ENCODE peak calls at places on chromosomes 11 and 22, in four cellular contexts. I is A673, Q is fibroblast of lung, Y is tibial artery. O is an unnamed sample.

GRCh38 chr11:266676-267439 is 11.3 kb upstream of the NLRP6 start:
- DNase-seq in I (no peak), Q (no peak), Y (peak; percentile 66), O (no peak)

GRCh38 chr11:94933225-94934130 is 39.9 kb downstream of the CWC15 start:
- DNase-seq in I (peak; percentile 41), Q (peak; percentile 92), Y (peak; percentile 72), O (peak; percentile 97)

GRCh38 chr11:134469627-134470026 is 57.6 kb upstream of the B3GAT1 start:
- DNase-seq in I (peak; percentile 16), Q (no peak), Y (no peak), O (no peak)

GRCh38 chr11:92473736-92474135 is 249.1 kb downstream of the FAT3 start:
- DNase-seq in I (peak; percentile 4), Q (no peak), Y (no peak), O (peak; percentile 24)

GRCh38 chr11:118142081-118142480 is 10.5 kb downstream of the SCN4B start:
- DNase-seq in I (no peak), Q (no peak), Y (peak; percentile 7), O (no peak)

GRCh38 chr11:2525941-2526807 is 81.4 kb downstream of the KCNQ1 start:
- DNase-seq in I (no peak), Q (no peak), Y (peak; percentile 56), O (no peak)

GRCh38 chr22:32754413-32755041 is 47.0 kb upstream of the TIMP3 start:
- DNase-seq in I (no peak), Q (peak; percentile 51), Y (peak; percentile 76), O (peak; percentile 26)

GRCh38 chr11:22633354-22633902 is 7.8 kb upstream of the FANCF start:
- DNase-seq in I (no peak), Q (no peak), Y (no peak), O (no peak)

GRCh38 chr11:86802146-86802545 is 1.8 kb downstream of the PRSS23 start:
- DNase-seq in I (no peak), Q (no peak), Y (no peak), O (no peak)

GRCh38 chr11:132226522-132226921 is 856.1 kb downstream of the NTM start:
- DNase-seq in I (no peak), Q (no peak), Y (no peak), O (no peak)

GRCh38 chr11:35583843-35584242 is 34.4 kb upstream of the FJX1 start:
- DNase-seq in I (no peak), Q (no peak), Y (no peak), O (no peak)

GRCh38 chr11:112113539-112114457 is 27.1 kb downstream of the SDHD start:
- DNase-seq in I (peak; percentile 82), Q (peak; percentile 76), Y (no peak), O (peak; percentile 61)

GRCh38 chr11:122068096-122068495 is 47.9 kb downstream of the BLID start:
- DNase-seq in I (no peak), Q (no peak), Y (no peak), O (peak; percentile 57)

GRCh38 chr11:102157219-102157618 is 47.0 kb downstream of the YAP1 start:
- DNase-seq in I (peak; percentile 81), Q (peak; percentile 95), Y (peak; percentile 81), O (peak; percentile 79)

GRCh38 chr11:108235633-108236032 is 12.8 kb downstream of the ATM start:
- DNase-seq in I (no peak), Q (no peak), Y (no peak), O (no peak)

GRCh38 chr11:2555376-2555775 is 110.6 kb downstream of the KCNQ1 start:
- DNase-seq in I (no peak), Q (no peak), Y (peak; percentile 31), O (no peak)

GRCh38 chr11:108562746-108563581 is 30.6 kb downstream of the EXPH5 start:
- DNase-seq in I (no peak), Q (no peak), Y (no peak), O (peak; percentile 15)

GRCh38 chr11:111426615-111427014 is 47.5 kb upstream of the POU2AF1 start:
- DNase-seq in I (no peak), Q (no peak), Y (no peak), O (no peak)

GRCh38 chr22:43883012-43883661 is 8.7 kb downstream of the PNPLA5 start:
- DNase-seq in I (peak; percentile 63), Q (peak; percentile 79), Y (no peak), O (peak; percentile 63)
- H3K27ac ChIP-seq in I (no peak overlapping the region), Q (no peak overlapping the region), Y (no peak overlapping the region), O (no peak overlapping the region)

DNA sequence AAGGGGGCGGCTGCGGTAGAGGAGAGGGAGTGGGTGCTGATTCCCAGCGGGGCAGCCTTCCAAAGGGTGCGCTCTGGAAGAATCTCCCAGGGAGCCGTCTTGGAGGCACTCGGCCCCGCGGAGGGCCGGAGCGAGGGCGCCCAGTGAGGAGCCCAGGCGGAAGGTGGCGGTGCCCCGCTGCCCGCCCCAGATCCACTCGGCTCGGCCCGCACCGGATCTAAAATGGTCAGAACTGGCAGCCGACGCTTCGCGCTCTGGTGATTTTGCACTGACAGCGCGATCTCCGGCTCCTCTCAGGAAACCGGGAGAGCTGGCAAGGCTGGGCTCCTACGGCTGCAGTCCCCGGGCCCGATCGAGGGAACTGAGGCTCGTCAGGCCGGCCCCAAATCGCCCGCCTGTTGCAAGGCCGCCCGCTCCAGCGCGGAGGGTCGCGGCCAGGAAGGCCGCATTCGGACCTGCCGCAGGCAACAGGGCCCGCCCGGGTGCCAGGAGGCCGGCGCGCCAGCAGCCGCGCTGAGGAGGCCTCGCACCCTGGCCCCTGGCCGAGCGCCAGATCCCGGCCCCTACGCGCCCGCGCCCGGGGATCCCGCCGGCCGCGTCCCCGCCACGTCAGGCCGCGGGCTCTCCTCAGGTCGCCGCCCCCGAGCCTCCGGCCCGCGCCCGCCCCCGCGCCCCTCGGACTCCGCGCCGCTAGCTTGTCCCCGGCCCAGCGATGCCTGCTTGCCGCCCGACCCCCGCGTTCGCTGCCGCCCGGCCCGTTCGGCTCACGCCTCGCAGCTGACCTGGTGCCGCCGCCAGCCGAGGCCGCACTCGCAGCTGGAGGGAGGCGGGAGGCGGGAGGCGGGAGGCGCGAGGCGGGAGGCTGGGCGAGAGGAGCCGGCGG is at the start of gene KLHL22:
- DNase-seq in I (peak; percentile 45), Q (peak; percentile 33), Y (peak; percentile 74), O (peak; percentile 29)
- H3K27ac ChIP-seq in I (peak within 1 kb of the TSS; percentile 85), Q (peak within 1 kb of the TSS; percentile 93), Y (peak within 1 kb of the TSS; percentile 98), O (peak within 1 kb of the TSS; percentile 78)

GRCh38 chr11:68947151-68947550 is 33.6 kb downstream of the MRGPRD start:
- DNase-seq in I (no peak), Q (no peak), Y (no peak), O (no peak)

GRCh38 chr11:68950776-68951175 is 30.0 kb downstream of the MRGPRD start:
- DNase-seq in I (no peak), Q (no peak), Y (no peak), O (no peak)

GRCh38 chr11:68948496-68948895 is 32.3 kb downstream of the MRGPRD start:
- DNase-seq in I (no peak), Q (peak; percentile 24), Y (no peak), O (no peak)

GRCh38 chr11:68950268-68950667 is 30.5 kb downstream of the MRGPRD start:
- DNase-seq in I (peak; percentile 38), Q (peak; percentile 17), Y (no peak), O (no peak)

GRCh38 chr11:68948948-68949347 is 31.8 kb downstream of the MRGPRD start:
- DNase-seq in I (no peak), Q (no peak), Y (no peak), O (no peak)
- H3K27ac ChIP-seq in I (no peak overlapping the region), Q (no peak overlapping the region), Y (no peak overlapping the region), O (no peak overlapping the region)

GRCh38 chr11:6599449-6599848 is 4.0 kb downstream of the RRP8 start:
- DNase-seq in I (no peak), Q (no peak), Y (no peak), O (no peak)
- H3K27ac ChIP-seq in I (no peak overlapping the region), Q (no peak overlapping the region), Y (peak overlapping the region; percentile 56), O (no peak overlapping the region)

GRCh38 chr11:119365071-119365591 is 16.4 kb downstream of the USP2 start:
- DNase-seq in I (no peak), Q (no peak), Y (peak; percentile 69), O (no peak)
- H3K27ac ChIP-seq in I (no peak overlapping the region), Q (no peak overlapping the region), Y (peak overlapping the region; percentile 78), O (no peak overlapping the region)

GRCh38 chr11:6388747-6389146 is 1.5 kb upstream of the SMPD1 start:
- DNase-seq in I (no peak), Q (no peak), Y (no peak), O (no peak)
- H3K27ac ChIP-seq in I (peak overlapping the region; percentile 93), Q (no peak overlapping the region), Y (peak overlapping the region; percentile 81), O (no peak overlapping the region)

DNA sequence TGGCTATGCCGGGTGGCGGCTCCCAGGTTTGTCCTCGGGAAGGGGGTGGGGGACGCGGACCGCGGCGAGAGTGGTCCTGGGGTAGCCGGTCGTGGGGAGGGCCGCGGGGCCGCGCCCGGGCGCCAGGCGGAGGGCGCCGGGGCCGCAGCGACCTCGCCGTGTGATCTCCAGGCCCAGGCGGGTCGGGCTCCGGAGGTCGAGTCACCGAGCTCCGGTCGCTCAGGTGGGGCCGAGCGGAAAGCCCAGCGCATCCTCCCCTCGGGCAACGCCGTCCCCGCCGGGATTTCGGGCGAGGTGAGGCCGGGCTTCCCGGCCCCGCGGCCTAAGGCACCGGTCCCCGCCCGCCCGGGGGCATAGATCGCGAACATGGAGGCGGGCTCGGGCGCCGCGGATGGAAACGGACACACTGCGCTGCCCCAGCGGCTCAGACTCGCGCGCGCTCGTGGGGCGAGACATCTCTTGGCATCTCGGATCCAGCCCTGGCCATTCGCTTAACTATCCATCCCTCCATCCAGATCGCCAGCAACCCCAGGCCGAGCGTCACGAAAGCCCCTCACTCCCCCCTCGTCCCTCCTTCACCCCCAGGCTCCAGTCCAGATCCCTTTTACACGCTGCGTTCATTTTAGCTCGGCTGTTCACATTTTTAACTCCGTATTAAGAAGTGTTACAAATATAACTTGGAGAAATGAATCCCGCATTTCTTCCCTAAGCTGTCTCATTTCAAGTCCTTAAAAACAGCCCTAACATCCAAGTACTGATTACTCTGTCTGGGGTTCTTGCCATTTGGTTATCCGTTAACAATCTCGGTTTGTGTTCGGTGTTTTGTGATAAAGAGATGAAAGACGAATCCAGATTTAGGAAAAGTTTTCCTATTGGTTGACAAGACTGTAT is 460 bp downstream of the ZC3H12C start:
- DNase-seq in I (peak; percentile 73), Q (peak; percentile 80), Y (peak; percentile 77), O (peak; percentile 52)
- H3K27ac ChIP-seq in I (peak overlapping the region; percentile 95), Q (peak overlapping the region; percentile 95), Y (peak overlapping the region; percentile 96), O (peak overlapping the region; percentile 73)

DNA sequence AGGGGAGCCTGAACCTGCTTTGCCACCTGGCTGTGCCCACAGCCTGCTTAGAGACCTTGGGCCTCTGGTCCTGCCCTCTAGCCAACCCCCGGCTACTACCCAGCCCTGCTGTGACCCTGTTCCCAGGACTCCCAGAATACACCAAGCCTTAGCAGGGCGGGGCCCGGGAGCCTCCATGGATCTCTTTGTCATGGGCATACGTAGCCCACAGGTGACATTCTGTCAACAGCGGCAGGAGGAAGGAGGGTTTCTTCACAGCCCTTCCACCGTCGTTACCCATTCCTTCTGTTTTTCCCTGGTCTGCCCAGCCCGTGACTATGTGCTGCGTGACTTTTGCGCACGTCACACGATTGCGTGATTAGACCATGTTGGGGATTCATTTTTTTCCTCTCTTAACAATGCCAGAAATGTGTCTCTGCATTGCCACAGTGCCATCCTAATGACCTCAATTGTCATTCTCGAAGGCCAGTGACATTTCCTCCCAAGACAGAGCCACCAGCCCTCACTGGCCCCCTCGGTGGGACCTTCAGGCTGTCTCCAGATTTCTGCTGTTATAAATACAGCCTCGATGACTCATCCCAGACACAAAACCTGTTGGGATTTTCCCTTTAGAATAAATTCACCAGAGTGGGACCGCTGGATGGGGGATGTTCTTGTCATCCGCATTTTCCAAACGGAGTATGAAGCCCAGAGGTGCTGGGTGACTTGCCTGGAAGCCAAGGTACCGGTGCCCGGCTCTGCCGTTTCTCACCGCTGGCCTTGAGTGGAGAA is 9.0 kb downstream of the SYT12 start:
- DNase-seq in I (no peak), Q (peak; percentile 36), Y (no peak), O (peak; percentile 72)
- H3K27ac ChIP-seq in I (no peak overlapping the region), Q (no peak overlapping the region), Y (peak overlapping the region; percentile 61), O (peak overlapping the region; percentile 74)

O was measured in astrocyte.